ENCODE peak calls at places on chromosomes 2 and 18, in four cellular contexts. E is HuH-7.5; B is activated CD4-positive, CD25-positive, alpha-beta regulatory T cell; U is DMS53. F is an unnamed sample.

GRCh38 chr18:75548353-75548752 is 120.8 kb upstream of the SMIM21 start:
- DNase-seq in E (no peak), B (no peak), U (peak; percentile 43), F (no peak)

GRCh38 chr18:13464432-13465125 is 246.0 kb downstream of the LDLRAD4 start:
- DNase-seq in E (no peak), B (peak; percentile 42), U (no peak), F (no peak)

GRCh38 chr2:240499309-240500301 is 58.2 kb downstream of the ANKMY1 start:
- DNase-seq in E (no peak), B (no peak), U (no peak), F (peak; percentile 14)

GRCh38 chr2:100786297-100786658 is 33.7 kb upstream of the NPAS2 start:
- DNase-seq in E (no peak), B (no peak), U (peak; percentile 38), F (no peak)

GRCh38 chr2:52454962-52455361 is 1312.6 kb upstream of the CHAC2 start:
- DNase-seq in E (no peak), B (no peak), U (no peak), F (no peak)

GRCh38 chr2:147844691-147845607 is at the start of gene ACVR2A:
- DNase-seq in E (peak; percentile 67), B (no peak), U (peak; percentile 64), F (peak; percentile 23)

GRCh38 chr18:4640349-4641012 is 185.4 kb upstream of the DLGAP1 start:
- DNase-seq in E (no peak), B (no peak), U (no peak), F (no peak)

GRCh38 chr2:71943238-71944182 is 204.2 kb downstream of the CYP26B1 start:
- DNase-seq in E (no peak), B (no peak), U (no peak), F (no peak)

GRCh38 chr2:39203382-39203781 is 40.4 kb downstream of the CDKL4 start:
- DNase-seq in E (no peak), B (no peak), U (no peak), F (no peak)

GRCh38 chr2:3169106-3169870 is 208.3 kb downstream of the EIPR1 start:
- DNase-seq in E (no peak), B (no peak), U (no peak), F (no peak)

GRCh38 chr2:8692783-8693768 is 11.2 kb downstream of the ID2 start:
- DNase-seq in E (peak; percentile 64), B (no peak), U (peak; percentile 72), F (no peak)

GRCh38 chr2:170177950-170178781 is at the start of gene MYO3B:
- DNase-seq in E (no peak), B (no peak), U (peak; percentile 84), F (no peak)

GRCh38 chr2:74560591-74560990 is 6.1 kb downstream of the DOK1 start:
- DNase-seq in E (no peak), B (no peak), U (no peak), F (no peak)

GRCh38 chr2:56654936-56655335 is 471.1 kb downstream of the CCDC85A start:
- DNase-seq in E (no peak), B (no peak), U (no peak), F (no peak)

GRCh38 chr2:162317910-162318279 is 589 bp downstream of the IFIH1 start:
- DNase-seq in E (no peak), B (no peak), U (peak; percentile 81), F (no peak)

GRCh38 chr2:58039170-58039611 is 7.4 kb upstream of the VRK2 start:
- DNase-seq in E (no peak), B (no peak), U (no peak), F (no peak)

GRCh38 chr2:106185475-106186184 is 8.5 kb downstream of the UXS1 start:
- DNase-seq in E (no peak), B (no peak), U (no peak), F (no peak)

GRCh38 chr2:237687666-237688065 is 60.3 kb downstream of the LRRFIP1 start:
- DNase-seq in E (peak; percentile 40), B (peak; percentile 58), U (no peak), F (no peak)

GRCh38 chr2:85312404-85312803 is 15.4 kb downstream of the TGOLN2 start:
- DNase-seq in E (no peak), B (no peak), U (peak; percentile 40), F (no peak)

GRCh38 chr2:11397046-11397445 is 52.6 kb upstream of the ROCK2 start:
- DNase-seq in E (no peak), B (no peak), U (no peak), F (no peak)

GRCh38 chr2:233329489-233330135 is 22.0 kb downstream of the SAG start:
- DNase-seq in E (no peak), B (no peak), U (no peak), F (no peak)

GRCh38 chr2:54944724-54945326 is 105.4 kb downstream of the RTN4 start:
- DNase-seq in E (no peak), B (no peak), U (no peak), F (no peak)

GRCh38 chr2:50065845-50066244 is 911.5 kb upstream of the FSHR start:
- DNase-seq in E (no peak), B (no peak), U (no peak), F (no peak)

GRCh38 chr2:159592446-159592845 is 23.9 kb downstream of the BAZ2B start:
- DNase-seq in E (no peak), B (no peak), U (no peak), F (no peak)

GRCh38 chr2:171824086-171824485 is 70.0 kb downstream of the SLC25A12 start:
- DNase-seq in E (no peak), B (no peak), U (no peak), F (no peak)

GRCh38 chr2:161991991-161992390 is 82.0 kb downstream of the DPP4 start:
- DNase-seq in E (no peak), B (no peak), U (no peak), F (no peak)

GRCh38 chr18:37689841-37690240 is 124.2 kb upstream of the CELF4 start:
- DNase-seq in E (no peak), B (no peak), U (no peak), F (no peak)

GRCh38 chr2:10281891-10282290 is 20.8 kb upstream of the HPCAL1 start:
- DNase-seq in E (no peak), B (no peak), U (no peak), F (no peak)

GRCh38 chr2:227906991-227907390 is 35.6 kb downstream of the DAW1 start:
- DNase-seq in E (no peak), B (no peak), U (no peak), F (no peak)

GRCh38 chr2:163573652-163574051 is 162.2 kb downstream of the FIGN start:
- DNase-seq in E (no peak), B (no peak), U (no peak), F (no peak)

GRCh38 chr18:46182633-46183401 is 78.6 kb downstream of the HAUS1 start:
- DNase-seq in E (no peak), B (no peak), U (no peak), F (no peak)

GRCh38 chr2:46381263-46381849 is 84.1 kb downstream of the EPAS1 start:
- DNase-seq in E (no peak), B (no peak), U (no peak), F (no peak)

GRCh38 chr18:7147399-7147798 is 29.8 kb upstream of the LAMA1 start:
- DNase-seq in E (no peak), B (no peak), U (no peak), F (no peak)

GRCh38 chr2:9240745-9241144 is 34.1 kb downstream of the ASAP2 start:
- DNase-seq in E (no peak), B (no peak), U (no peak), F (no peak)

GRCh38 chr18:3923750-3924149 is 473.8 kb downstream of the TGIF1 start:
- DNase-seq in E (no peak), B (no peak), U (no peak), F (no peak)

GRCh38 chr2:120703330-120703994 is 32.2 kb upstream of the GLI2 start:
- DNase-seq in E (no peak), B (no peak), U (no peak), F (no peak)

GRCh38 chr18:57906852-57907251 is 103.7 kb upstream of the ATP8B1 start:
- DNase-seq in E (no peak), B (no peak), U (peak; percentile 34), F (no peak)

GRCh38 chr2:20282916-20283592 is 58.1 kb upstream of the SDC1 start:
- DNase-seq in E (no peak), B (no peak), U (no peak), F (no peak)

GRCh38 chr2:103138123-103138886 is 376.5 kb downstream of the TMEM182 start:
- DNase-seq in E (no peak), B (no peak), U (no peak), F (no peak)